ENCODE peak calls at places on chromosomes 7 and 10, in five cellular contexts. J is kidney tubule cell, Q is GDM1, N is caudate nucleus, F is occipital lobe. V is an unnamed sample.

GRCh38 chr7:157989611-157990010 is 598.0 kb downstream of the PTPRN2 start:
- DNase-seq in J (no peak), Q (no peak), N (no peak), F (no peak), V (no peak)

GRCh38 chr10:58508316-58508715 is 4.4 kb upstream of the BICC1 start:
- DNase-seq in J (peak; percentile 91), Q (no peak), N (no peak), F (no peak), V (peak; percentile 65)

GRCh38 chr7:1016577-1017531 is 27.5 kb upstream of the GPR146 start:
- DNase-seq in J (no peak), Q (no peak), N (no peak), F (no peak), V (no peak)

GRCh38 chr7:46630031-46630430 is 709.0 kb upstream of the IGFBP3 start:
- DNase-seq in J (peak; percentile 9), Q (no peak), N (no peak), F (no peak), V (no peak)

GRCh38 chr7:112001089-112001826 is 204.9 kb downstream of the DOCK4 start:
- DNase-seq in J (peak; percentile 89), Q (no peak), N (peak; percentile 3), F (no peak), V (peak; percentile 90)

GRCh38 chr10:79176949-79177602 is 108.3 kb downstream of the ZMIZ1 start:
- DNase-seq in J (peak; percentile 52), Q (peak; percentile 67), N (peak; percentile 28), F (no peak), V (no peak)

GRCh38 chr7:84195295-84196006 is 862 bp upstream of the SEMA3A start:
- DNase-seq in J (no peak), Q (no peak), N (no peak), F (no peak), V (peak; percentile 46)

GRCh38 chr10:4183761-4184261 is 398.8 kb upstream of the KLF6 start:
- DNase-seq in J (no peak), Q (no peak), N (no peak), F (no peak), V (no peak)

GRCh38 chr10:103197177-103197576 is 4.1 kb upstream of the NT5C2 start:
- DNase-seq in J (peak; percentile 85), Q (peak; percentile 26), N (no peak), F (no peak), V (peak; percentile 77)

GRCh38 chr7:75038508-75038907 is 35.1 kb downstream of the RCC1L start:
- DNase-seq in J (no peak), Q (no peak), N (no peak), F (no peak), V (no peak)

GRCh38 chr7:85186521-85187241 is at the start of gene SEMA3D:
- DNase-seq in J (peak; percentile 82), Q (peak; percentile 82), N (peak; percentile 67), F (peak; percentile 73), V (peak; percentile 65)

GRCh38 chr7:124397134-124397533 is 364.3 kb upstream of the TMEM229A start:
- DNase-seq in J (no peak), Q (no peak), N (no peak), F (no peak), V (no peak)

V was measured in bronchial epithelial cell.